ENCODE peak calls at places on chromosomes 7 and 10, in ten cellular contexts. One of them, this sample, is unnamed.
A peak's percentile ranks its signal among the peaks of the same experiment; 100 is the strongest.

GRCh38 chr7:141930211-141930610 is 14.0 kb downstream of the OR9A4 start:
- DNase-seq in GM12891: no peak
- DNase-seq in AG04450: no peak
- DNase-seq in RPMI7951: no peak
- DNase-seq in uterus: no peak
- DNase-seq in NB4: no peak
- DNase-seq in RWPE1: no peak
- DNase-seq in M059J: no peak
- DNase-seq in GM23248: no peak
- DNase-seq in GM19239: no peak
- DNase-seq in this sample: no peak

GRCh38 chr10:84698989-84699388 is 370.6 kb downstream of the CCSER2 start:
- DNase-seq in RPMI7951: no peak
- DNase-seq in M059J: no peak
- DNase-seq in GM19239: no peak
- DNase-seq in uterus: no peak
- DNase-seq in RWPE1: no peak
- DNase-seq in NB4: no peak
- DNase-seq in AG04450: no peak
- DNase-seq in GM12891: no peak
- DNase-seq in GM23248: no peak
- DNase-seq in this sample: no peak

GRCh38 chr7:5183155-5183554 is 6.9 kb upstream of the WIPI2 start:
- DNase-seq in RWPE1: peak; percentile 44
- DNase-seq in GM12891: no peak
- DNase-seq in AG04450: no peak
- DNase-seq in NB4: no peak
- DNase-seq in M059J: no peak
- DNase-seq in GM19239: no peak
- DNase-seq in GM23248: no peak
- DNase-seq in uterus: no peak
- DNase-seq in RPMI7951: no peak
- DNase-seq in this sample: no peak

GRCh38 chr7:73341877-73342276 is 13.9 kb downstream of the FKBP6 start:
- DNase-seq in AG04450: peak; percentile 68
- DNase-seq in GM23248: peak; percentile 76
- DNase-seq in uterus: no peak
- DNase-seq in RPMI7951: peak; percentile 79
- DNase-seq in GM19239: no peak
- DNase-seq in GM12891: no peak
- DNase-seq in NB4: peak; percentile 87
- DNase-seq in M059J: peak; percentile 73
- DNase-seq in RWPE1: peak; percentile 77
- DNase-seq in this sample: no peak

GRCh38 chr7:139692723-139693122 is 85.1 kb downstream of the HIPK2 start:
- DNase-seq in RWPE1: no peak
- DNase-seq in uterus: no peak
- DNase-seq in AG04450: no peak
- DNase-seq in GM19239: no peak
- DNase-seq in NB4: no peak
- DNase-seq in GM12891: no peak
- DNase-seq in GM23248: no peak
- DNase-seq in RPMI7951: no peak
- DNase-seq in M059J: no peak
- DNase-seq in this sample: no peak

GRCh38 chr7:111527545-111527944 is 34.7 kb downstream of the IMMP2L start:
- DNase-seq in RPMI7951: no peak
- DNase-seq in GM12891: no peak
- DNase-seq in uterus: no peak
- DNase-seq in AG04450: no peak
- DNase-seq in NB4: no peak
- DNase-seq in RWPE1: no peak
- DNase-seq in GM23248: no peak
- DNase-seq in M059J: no peak
- DNase-seq in GM19239: peak; percentile 5
- DNase-seq in this sample: no peak

GRCh38 chr7:25735674-25736242 is 416.2 kb upstream of the NFE2L3 start:
- DNase-seq in RWPE1: no peak
- DNase-seq in M059J: no peak
- DNase-seq in GM23248: no peak
- DNase-seq in AG04450: no peak
- DNase-seq in GM19239: no peak
- DNase-seq in NB4: no peak
- DNase-seq in uterus: no peak
- DNase-seq in RPMI7951: no peak
- DNase-seq in GM12891: no peak
- DNase-seq in this sample: no peak

GRCh38 chr10:88477343-88478085 is 105.6 kb downstream of the RNLS start:
- DNase-seq in NB4: no peak
- DNase-seq in AG04450: no peak
- DNase-seq in RWPE1: no peak
- DNase-seq in GM12891: no peak
- DNase-seq in M059J: no peak
- DNase-seq in RPMI7951: peak; percentile 26
- DNase-seq in GM19239: no peak
- DNase-seq in uterus: no peak
- DNase-seq in GM23248: peak; percentile 20
- DNase-seq in this sample: no peak

GRCh38 chr7:72925546-72926120 is 738 bp downstream of the POM121 start:
- DNase-seq in GM19239: no peak
- DNase-seq in RWPE1: no peak
- DNase-seq in M059J: peak; percentile 10
- DNase-seq in GM23248: peak; percentile 67
- DNase-seq in GM12891: no peak
- DNase-seq in RPMI7951: peak; percentile 10
- DNase-seq in AG04450: no peak
- DNase-seq in NB4: peak; percentile 56
- DNase-seq in uterus: no peak
- DNase-seq in this sample: no peak

GRCh38 chr10:71312840-71313789 is 5.9 kb upstream of the SLC29A3 start:
- DNase-seq in GM23248: peak; percentile 72
- DNase-seq in GM12891: no peak
- DNase-seq in uterus: peak; percentile 95
- DNase-seq in RWPE1: no peak
- DNase-seq in GM19239: no peak
- DNase-seq in M059J: no peak
- DNase-seq in AG04450: peak; percentile 46
- DNase-seq in NB4: no peak
- DNase-seq in RPMI7951: peak; percentile 57
- DNase-seq in this sample: peak; percentile 58

GRCh38 chr7:129271500-129272355 is 46.9 kb downstream of the AHCYL2 start:
- DNase-seq in uterus: no peak
- DNase-seq in NB4: peak; percentile 77
- DNase-seq in GM12891: peak; percentile 13
- DNase-seq in GM19239: peak; percentile 19
- DNase-seq in RWPE1: peak; percentile 35
- DNase-seq in AG04450: peak; percentile 6
- DNase-seq in GM23248: peak; percentile 64
- DNase-seq in RPMI7951: peak; percentile 78
- DNase-seq in M059J: peak; percentile 69
- DNase-seq in this sample: no peak

GRCh38 chr7:72334066-72334465 is 78.1 kb downstream of the CALN1 start:
- DNase-seq in GM23248: no peak
- DNase-seq in NB4: peak; percentile 26
- DNase-seq in AG04450: no peak
- DNase-seq in uterus: no peak
- DNase-seq in RWPE1: no peak
- DNase-seq in GM19239: no peak
- DNase-seq in RPMI7951: no peak
- DNase-seq in M059J: no peak
- DNase-seq in GM12891: no peak
- DNase-seq in this sample: no peak

GRCh38 chr7:82481499-82482097 is 38.0 kb upstream of the CACNA2D1 start:
- DNase-seq in uterus: no peak
- DNase-seq in NB4: peak; percentile 28
- DNase-seq in GM12891: no peak
- DNase-seq in GM19239: no peak
- DNase-seq in M059J: peak; percentile 21
- DNase-seq in GM23248: peak; percentile 57
- DNase-seq in RWPE1: peak; percentile 23
- DNase-seq in RPMI7951: peak; percentile 21
- DNase-seq in AG04450: no peak
- DNase-seq in this sample: no peak

GRCh38 chr10:68576118-68576517 is 16.0 kb downstream of the TET1 start:
- DNase-seq in AG04450: no peak
- DNase-seq in uterus: no peak
- DNase-seq in GM23248: no peak
- DNase-seq in RWPE1: no peak
- DNase-seq in M059J: no peak
- DNase-seq in GM12891: no peak
- DNase-seq in GM19239: no peak
- DNase-seq in RPMI7951: no peak
- DNase-seq in NB4: peak; percentile 61
- DNase-seq in this sample: no peak

GRCh38 chr7:21192662-21193061 is 235.2 kb upstream of the SP4 start:
- DNase-seq in RWPE1: no peak
- DNase-seq in uterus: no peak
- DNase-seq in M059J: no peak
- DNase-seq in NB4: no peak
- DNase-seq in GM12891: no peak
- DNase-seq in AG04450: no peak
- DNase-seq in GM19239: no peak
- DNase-seq in RPMI7951: no peak
- DNase-seq in GM23248: no peak
- DNase-seq in this sample: no peak

GRCh38 chr7:40057292-40057691 is 77.1 kb downstream of the MPLKIP start:
- DNase-seq in AG04450: no peak
- DNase-seq in M059J: peak; percentile 24
- DNase-seq in GM12891: no peak
- DNase-seq in GM23248: peak; percentile 61
- DNase-seq in NB4: no peak
- DNase-seq in GM19239: no peak
- DNase-seq in RWPE1: no peak
- DNase-seq in uterus: no peak
- DNase-seq in RPMI7951: peak; percentile 67
- DNase-seq in this sample: no peak

GRCh38 chr10:34031410-34031809 is 696.9 kb upstream of the NRP1 start:
- DNase-seq in NB4: no peak
- DNase-seq in RWPE1: no peak
- DNase-seq in uterus: peak; percentile 50
- DNase-seq in AG04450: no peak
- DNase-seq in RPMI7951: peak; percentile 93
- DNase-seq in M059J: peak; percentile 51
- DNase-seq in GM19239: no peak
- DNase-seq in GM23248: peak; percentile 91
- DNase-seq in GM12891: no peak
- DNase-seq in this sample: no peak

GRCh38 chr7:12161146-12161545 is 49.9 kb upstream of the TMEM106B start:
- DNase-seq in M059J: no peak
- DNase-seq in RPMI7951: no peak
- DNase-seq in NB4: no peak
- DNase-seq in GM19239: no peak
- DNase-seq in AG04450: no peak
- DNase-seq in GM12891: no peak
- DNase-seq in GM23248: no peak
- DNase-seq in RWPE1: no peak
- DNase-seq in uterus: no peak
- DNase-seq in this sample: no peak

GRCh38 chr10:51389415-51390342 is 309.7 kb downstream of the CSTF2T start:
- DNase-seq in GM12891: peak; percentile 26
- DNase-seq in GM23248: peak; percentile 95
- DNase-seq in RWPE1: peak; percentile 18
- DNase-seq in NB4: peak; percentile 65
- DNase-seq in M059J: peak; percentile 90
- DNase-seq in uterus: peak; percentile 32
- DNase-seq in GM19239: peak; percentile 59
- DNase-seq in AG04450: peak; percentile 97
- DNase-seq in RPMI7951: peak; percentile 52
- DNase-seq in this sample: peak; percentile 18